ENCODE peak calls at places on chromosomes 5 and 9, in seven cellular contexts. A is breast epithelium, W is neuronal stem cell, D is PC-3, X is tibial nerve, U is kidney, Q is psoas muscle. F is an unnamed sample.

GRCh38 chr9:27440888-27441740 is 83.0 kb upstream of the IFNK start:
- DNase-seq in W (no peak), U (no peak), A (no peak), X (no peak), Q (no peak), D (no peak), F (no peak)

GRCh38 chr5:125411163-125412050 is 665.0 kb upstream of the ZNF608 start:
- DNase-seq in X (peak; percentile 13), D (no peak), Q (no peak), A (no peak), W (no peak), U (no peak), F (no peak)

GRCh38 chr5:173010547-173011464 is 27.2 kb downstream of the ATP6V0E1 start:
- DNase-seq in Q (peak; percentile 70), W (peak; percentile 21), D (no peak), A (peak; percentile 58), U (peak; percentile 77), X (no peak), F (no peak)

GRCh38 chr5:96562614-96563013 is 99.6 kb upstream of the CAST start:
- DNase-seq in D (peak; percentile 43), A (no peak), X (no peak), Q (no peak), W (no peak), U (no peak), F (no peak)

GRCh38 chr9:114852050-114852594 is 46.3 kb upstream of the TNFSF15 start:
- DNase-seq in Q (no peak), W (no peak), D (peak; percentile 78), X (no peak), U (no peak), A (no peak), F (no peak)

GRCh38 chr5:84113246-84114118 is 271.2 kb downstream of the EDIL3 start:
- DNase-seq in U (peak; percentile 16), X (no peak), A (no peak), Q (no peak), D (no peak), W (peak; percentile 37), F (no peak)

GRCh38 chr9:85603920-85604319 is 137.8 kb downstream of the AGTPBP1 start:
- DNase-seq in U (no peak), X (no peak), Q (peak; percentile 39), A (no peak), D (no peak), W (no peak), F (no peak)

GRCh38 chr5:15926586-15926985 is 253.0 kb downstream of the MARCHF11 start:
- DNase-seq in A (no peak), Q (no peak), D (no peak), U (no peak), W (no peak), X (no peak), F (no peak)

GRCh38 chr9:676780-677458 is 164.6 kb upstream of the DMRT1 start:
- DNase-seq in W (no peak), D (peak; percentile 71), Q (no peak), A (no peak), U (no peak), X (no peak), F (no peak)

GRCh38 chr9:128892223-128892892 is 10.4 kb downstream of the LRRC8A start:
- DNase-seq in A (peak; percentile 92), D (peak; percentile 89), Q (peak; percentile 92), W (no peak), U (peak; percentile 96), X (peak; percentile 73), F (peak; percentile 86)

GRCh38 chr9:121735065-121735791 is 83.8 kb downstream of the DAB2IP start:
- DNase-seq in A (no peak), Q (no peak), X (no peak), U (no peak), W (no peak), D (peak; percentile 11), F (no peak)

GRCh38 chr9:29966247-29966646 is 2393.0 kb upstream of the C9orf72 start:
- DNase-seq in X (no peak), D (peak; percentile 35), U (no peak), Q (no peak), W (no peak), A (no peak), F (no peak)

GRCh38 chr5:87069974-87070608 is 197.6 kb upstream of the RASA1 start:
- DNase-seq in W (no peak), Q (no peak), D (peak; percentile 84), U (no peak), X (no peak), A (no peak), F (no peak)

GRCh38 chr9:107177243-107177839 is 105.7 kb upstream of the RAD23B start:
- DNase-seq in A (no peak), D (no peak), U (no peak), W (no peak), X (no peak), Q (no peak), F (no peak)

GRCh38 chr5:72141440-72142271 is 34.4 kb downstream of the MAP1B start:
- DNase-seq in A (no peak), U (no peak), D (peak; percentile 78), X (no peak), Q (no peak), W (no peak), F (peak; percentile 55)

GRCh38 chr5:157665467-157666085 is 5.8 kb upstream of the C5orf52 start:
- DNase-seq in U (no peak), A (no peak), W (no peak), X (no peak), Q (no peak), D (peak; percentile 98), F (no peak)

DNA sequence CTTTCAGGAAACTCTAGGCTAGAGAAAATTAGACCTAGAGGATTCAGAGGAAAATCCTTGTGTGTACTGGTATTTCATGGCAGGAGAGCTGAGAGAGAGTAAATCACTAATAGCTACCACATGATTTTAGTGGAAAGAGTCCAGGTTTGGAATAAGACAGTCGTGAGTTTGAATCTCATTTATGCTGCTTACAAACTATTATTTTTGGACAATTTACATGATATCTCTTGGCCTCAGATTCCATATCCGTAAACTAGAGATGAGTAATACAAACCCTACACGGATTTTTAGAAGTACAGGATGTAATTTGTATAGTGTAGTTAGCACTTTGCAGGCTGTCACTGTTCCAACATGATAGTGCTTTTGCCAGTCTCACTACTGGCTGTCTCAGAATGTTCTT is 2.7 kb downstream of the IL31RA start:
- DNase-seq in A (no peak), X (no peak), D (peak; percentile 7), Q (no peak), U (no peak), W (no peak), F (no peak)
- H3K4me3 ChIP-seq in A (no peak overlapping the region), X (no peak overlapping the region), D (no peak overlapping the region), Q (no peak overlapping the region), U (no peak overlapping the region), W (no peak overlapping the region), F (no peak overlapping the region)

GRCh38 chr5:126516133-126516532 is 78.9 kb downstream of the ALDH7A1 start:
- DNase-seq in W (no peak), U (no peak), Q (no peak), A (no peak), X (no peak), D (no peak), F (no peak)
- H3K4me1 ChIP-seq in W (peaks cover 32% of the 10 kb centered on the region), U (peaks cover 13% of the 10 kb centered on the region), Q (no peaks in the 10 kb centered on the region), A (peaks cover 11% of the 10 kb centered on the region), X (peaks cover 81% of the 10 kb centered on the region), D (no peaks in the 10 kb centered on the region), F (peaks cover 15% of the 10 kb centered on the region)

DNA sequence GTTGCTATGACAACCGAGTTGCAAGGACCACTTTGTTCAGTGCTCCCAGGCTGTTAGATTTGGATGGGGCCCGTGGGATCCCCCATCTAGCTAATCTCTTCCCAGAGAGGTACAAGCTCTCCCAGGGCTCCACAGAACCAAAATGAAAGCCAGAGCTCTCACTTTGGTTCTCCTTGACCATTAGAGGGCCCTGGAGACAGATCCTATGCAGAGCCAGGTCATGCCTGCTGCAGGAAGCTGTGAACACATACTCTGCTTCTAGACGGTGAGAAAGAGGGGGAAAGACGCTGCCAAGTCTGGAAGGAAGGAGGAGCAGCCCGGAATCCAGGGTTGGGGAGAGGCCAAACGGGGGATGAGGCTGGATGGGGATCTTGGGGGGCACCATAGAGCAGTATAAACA is 224.5 kb downstream of the GABBR2 start:
- DNase-seq in D (no peak), A (no peak), X (no peak), U (no peak), Q (no peak), W (no peak), F (no peak)
- H3K27ac ChIP-seq in D (no peak overlapping the region), A (no peak overlapping the region), X (no peak overlapping the region), U (no peak overlapping the region), Q (no peak overlapping the region), W (no peak overlapping the region), F (no peak overlapping the region)

GRCh38 chr5:116778611-116779010 is 204.0 kb upstream of the SEMA6A start:
- DNase-seq in U (no peak), W (no peak), Q (no peak), X (no peak), A (no peak), D (no peak), F (no peak)
- H3K4me3 ChIP-seq in U (peak overlapping the region; percentile 34), W (no peak overlapping the region), Q (no peak overlapping the region), X (no peak overlapping the region), A (no peak overlapping the region), D (no peak overlapping the region), F (no peak overlapping the region)

DNA sequence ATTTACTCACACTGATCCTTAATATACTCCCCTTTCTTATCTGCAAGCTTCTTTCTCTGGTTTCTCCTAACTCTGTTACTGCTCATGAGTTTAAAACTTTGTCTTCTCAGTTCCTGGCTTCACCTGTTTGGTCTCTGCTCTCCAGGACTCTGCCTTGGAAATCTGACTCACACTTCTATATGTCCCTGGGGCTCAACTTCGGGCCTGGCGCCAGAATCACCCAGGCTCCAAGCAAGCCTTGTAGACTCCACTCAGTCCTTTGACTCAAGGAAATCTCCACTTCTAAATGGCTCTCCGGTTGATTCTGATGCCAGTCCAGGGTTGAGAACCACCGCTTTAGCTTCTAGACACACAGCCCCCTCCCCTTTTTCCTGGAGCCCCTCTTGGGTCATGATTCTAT is 57.8 kb downstream of the TMC1 start:
- DNase-seq in U (no peak), W (no peak), D (peak; percentile 86), Q (peak; percentile 74), A (peak; percentile 91), X (no peak), F (no peak)
- H3K4me1 ChIP-seq in U (peaks cover 3% of the 10 kb centered on the region), W (no peaks in the 10 kb centered on the region), D (peaks cover 72% of the 10 kb centered on the region), Q (peaks cover 53% of the 10 kb centered on the region), A (peaks cover 14% of the 10 kb centered on the region), X (peaks cover 77% of the 10 kb centered on the region), F (peaks cover 45% of the 10 kb centered on the region)

DNA sequence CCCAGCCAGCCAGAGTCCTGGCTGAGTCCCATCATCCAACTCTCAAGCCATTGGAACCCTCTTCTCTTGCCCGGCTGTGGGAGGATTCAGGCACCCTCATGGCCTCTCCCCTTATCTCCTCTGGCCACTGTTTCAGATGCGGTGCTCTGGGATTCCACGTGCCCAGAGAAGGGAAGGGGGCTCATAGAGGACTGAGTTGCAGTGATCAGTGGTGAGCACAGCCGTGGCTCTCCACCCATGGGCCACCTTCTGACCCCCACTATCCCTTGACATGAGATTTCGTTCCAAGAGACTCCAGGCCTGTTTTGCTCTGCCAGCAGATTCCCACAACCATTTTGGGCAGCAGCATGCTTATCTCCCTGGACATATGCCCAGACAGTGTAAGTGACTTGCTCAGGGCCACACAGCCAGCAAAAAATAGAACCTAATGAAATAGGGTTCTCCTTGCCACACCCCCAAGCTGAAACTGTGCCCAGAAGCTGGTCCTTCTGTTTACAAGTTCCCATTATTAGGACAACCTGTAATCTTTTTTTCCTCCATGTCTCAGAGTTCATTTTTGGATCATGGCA is 2.7 kb downstream of the GPX3 start:
- DNase-seq in A (no peak), W (no peak), D (peak; percentile 61), U (no peak), Q (peak; percentile 92), X (no peak), F (no peak)
- H3K27ac ChIP-seq in A (peak overlapping the region; percentile 86), W (no peak overlapping the region), D (peak overlapping the region; percentile 93), U (peak overlapping the region; percentile 98), Q (peak overlapping the region; percentile 96), X (peak overlapping the region; percentile 86), F (peak overlapping the region; percentile 82)

F was measured in thoracic aorta.